ENCODE peak calls at places on chromosomes 2 and 18, in six cellular contexts. I is H9, Y is mesendoderm, M is IMR-90, Z is mesenchymal stem cell, J is H1. C is an unnamed sample.

GRCh38 chr18:47799376-47799775 is 131.1 kb downstream of the SMAD2 start:
- DNase-seq in J (no peak), Z (no peak), I (no peak), Y (peak; percentile 42), M (no peak), C (no peak)

GRCh38 chr2:28161466-28161865 is 231.2 kb upstream of the FOSL2 start:
- DNase-seq in Y (no peak), J (no peak), I (no peak), Z (no peak), M (no peak), C (no peak)

GRCh38 chr2:241550616-241551580 is 7.6 kb upstream of the BOK start:
- DNase-seq in M (no peak), J (no peak), Z (no peak), I (no peak), Y (no peak), C (no peak)

GRCh38 chr18:58411323-58411722 is 217.6 kb downstream of the ALPK2 start:
- DNase-seq in M (no peak), Z (no peak), Y (no peak), J (no peak), I (no peak), C (no peak)

GRCh38 chr18:23938901-23939341 is 75.6 kb upstream of the TTC39C start:
- DNase-seq in Y (peak; percentile 86), I (no peak), Z (no peak), M (no peak), J (no peak), C (no peak)

GRCh38 chr2:38554973-38555595 is 47.6 kb downstream of the HNRNPLL start:
- DNase-seq in Z (peak; percentile 44), J (no peak), Y (peak; percentile 66), M (peak; percentile 33), I (no peak), C (no peak)

GRCh38 chr18:9366126-9366714 is 31.6 kb downstream of the TWSG1 start:
- DNase-seq in I (peak; percentile 82), M (peak; percentile 40), Z (peak; percentile 47), J (peak; percentile 52), Y (peak; percentile 95), C (peak; percentile 4)

GRCh38 chr2:88070055-88070454 is 2.4 kb downstream of the SMYD1 start:
- DNase-seq in Z (no peak), I (no peak), M (no peak), J (no peak), Y (no peak), C (no peak)

GRCh38 chr2:121017411-121017810 is 267.6 kb downstream of the TFCP2L1 start:
- DNase-seq in J (no peak), Z (no peak), M (no peak), I (no peak), Y (no peak), C (no peak)

GRCh38 chr2:232235716-232236115 is 142.8 kb upstream of the ALPP start:
- DNase-seq in J (no peak), Y (peak; percentile 18), Z (peak; percentile 31), I (no peak), M (peak; percentile 12), C (peak; percentile 8)

GRCh38 chr2:120749506-120750431 is 14.1 kb downstream of the GLI2 start:
- DNase-seq in Z (peak; percentile 97), Y (peak; percentile 31), M (peak; percentile 58), J (peak; percentile 52), I (peak; percentile 32), C (no peak)

GRCh38 chr18:62784966-62785413 is 69.6 kb downstream of the PHLPP1 start:
- DNase-seq in I (no peak), Z (peak; percentile 88), M (peak; percentile 84), Y (peak; percentile 53), J (no peak), C (no peak)

GRCh38 chr2:209933499-209934458 is 68.7 kb upstream of the RPE start:
- DNase-seq in Y (no peak), M (peak; percentile 75), I (no peak), Z (no peak), J (no peak), C (no peak)

GRCh38 chr2:177143444-177143843 is 69.2 kb upstream of the HNRNPA3 start:
- DNase-seq in J (no peak), M (peak; percentile 66), Y (peak; percentile 66), I (no peak), Z (peak; percentile 85), C (no peak)

GRCh38 chr2:171957061-171957460 is 34.8 kb downstream of the HAT1 start:
- DNase-seq in J (no peak), Z (no peak), Y (peak; percentile 25), M (no peak), I (no peak), C (no peak)

GRCh38 chr18:28457784-28458183 is 280.9 kb upstream of the CDH2 start:
- DNase-seq in Y (no peak), J (no peak), M (no peak), I (no peak), Z (no peak), C (no peak)

DNA sequence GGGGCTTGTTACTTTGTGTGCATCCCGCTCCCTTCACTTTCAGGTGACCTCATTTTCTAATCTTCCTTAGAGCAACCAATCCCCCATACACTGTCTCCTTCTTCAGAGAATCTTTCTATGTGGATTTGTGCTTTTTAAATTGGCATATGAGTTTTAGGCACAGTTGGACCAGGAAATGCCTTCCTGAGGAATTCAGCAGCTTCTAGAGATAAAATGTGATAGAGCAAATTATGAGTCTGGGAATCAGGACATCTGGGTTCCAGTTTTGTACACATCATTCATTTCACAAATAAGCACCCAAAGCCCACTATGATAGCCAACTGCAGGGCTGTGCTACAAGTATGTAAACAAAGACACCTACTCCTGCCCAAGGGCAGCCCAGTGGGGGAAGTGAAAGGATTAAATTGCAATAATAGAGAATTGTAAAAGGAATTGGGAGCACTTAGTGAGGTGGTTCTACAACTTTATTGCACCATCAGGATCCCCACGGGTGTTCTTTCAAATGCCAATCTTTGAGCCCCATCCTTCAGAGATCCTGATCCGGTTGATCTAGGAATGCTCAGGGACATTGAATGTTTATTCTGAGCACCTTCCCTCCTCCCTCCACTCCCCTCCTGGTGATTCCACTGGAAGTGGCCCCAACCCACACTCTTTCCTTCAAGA is 11.3 kb upstream of the KCMF1 start:
- DNase-seq in J (peak; percentile 66), Y (peak; percentile 83), Z (no peak), M (peak; percentile 64), I (peak; percentile 88), C (no peak)
- H3K4me2 ChIP-seq in J (peak overlapping the region; percentile 48), Y (no peak overlapping the region), Z (no peak overlapping the region), M (peak overlapping the region; percentile 58), I (peak overlapping the region; percentile 52), C (no peak overlapping the region)

GRCh38 chr18:80120932-80121331 is 11.9 kb downstream of the ADNP2 start:
- DNase-seq in Z (no peak), Y (no peak), J (no peak), M (no peak), I (no peak), C (no peak)
- H3K23ac ChIP-seq in Z (no peak overlapping the region), Y (no peak overlapping the region), J (no peak overlapping the region), M (no peak overlapping the region), I (no peak overlapping the region), C (no peak overlapping the region)

GRCh38 chr2:6445156-6445555 is 420.6 kb downstream of the CMPK2 start:
- DNase-seq in I (no peak), M (no peak), Z (no peak), Y (no peak), J (no peak), C (no peak)

GRCh38 chr2:6444529-6444928 is 421.2 kb downstream of the CMPK2 start:
- DNase-seq in J (no peak), M (no peak), Z (no peak), I (no peak), Y (no peak), C (no peak)

GRCh38 chr2:6443424-6443823 is 422.3 kb downstream of the CMPK2 start:
- DNase-seq in Y (no peak), Z (no peak), I (no peak), J (no peak), M (peak; percentile 29), C (no peak)

GRCh38 chr2:6442252-6442651 is 423.5 kb downstream of the CMPK2 start:
- DNase-seq in Z (no peak), J (no peak), I (no peak), Y (no peak), M (peak; percentile 17), C (no peak)

DNA sequence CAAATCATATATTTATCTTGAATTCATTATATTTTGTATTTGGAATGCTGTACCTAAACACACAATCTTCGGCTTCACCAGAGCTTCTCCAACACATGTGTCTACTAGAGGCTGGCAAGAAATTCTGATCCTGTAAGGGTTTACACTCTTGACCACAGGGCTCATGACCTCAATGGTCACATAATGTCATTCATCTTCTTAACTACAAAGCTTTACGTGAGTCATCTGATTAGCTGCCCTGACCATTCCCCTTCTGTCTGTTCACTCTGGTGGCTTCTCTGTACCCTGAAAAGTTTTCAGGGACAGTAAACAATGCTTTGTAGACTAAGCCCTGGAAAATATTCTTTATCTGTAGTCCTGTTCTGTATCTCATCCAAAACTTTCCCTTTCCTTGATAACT is 423.9 kb downstream of the CMPK2 start:
- DNase-seq in I (no peak), J (no peak), Y (no peak), M (peak; percentile 23), Z (peak; percentile 1), C (no peak)
- H3K4me2 ChIP-seq in I (no peak overlapping the region), J (no peak overlapping the region), Y (no peak overlapping the region), M (no peak overlapping the region), Z (no peak overlapping the region), C (no peak overlapping the region)

GRCh38 chr2:229920011-229920781 is 1.6 kb downstream of the TRIP12 start:
- DNase-seq in Z (peak; percentile 43), M (no peak), Y (peak; percentile 32), I (no peak), J (no peak), C (no peak)
- H3K23ac ChIP-seq in Z (no peak overlapping the region), M (peak overlapping the region; percentile 52), Y (no peak overlapping the region), I (no peak overlapping the region), J (no peak overlapping the region), C (no peak overlapping the region)

GRCh38 chr2:189951791-189952535 is 110.6 kb downstream of the MSTN start:
- DNase-seq in J (no peak), Z (no peak), I (no peak), Y (no peak), M (no peak), C (no peak)
- H3K4me2 ChIP-seq in J (no peak overlapping the region), Z (no peak overlapping the region), I (no peak overlapping the region), Y (no peak overlapping the region), M (no peak overlapping the region), C (no peak overlapping the region)

GRCh38 chr2:44201648-44202047 is 33.0 kb downstream of the PPM1B start:
- DNase-seq in M (no peak), Y (no peak), J (no peak), Z (peak; percentile 6), I (no peak), C (no peak)
- H3K23ac ChIP-seq in M (no peak overlapping the region), Y (no peak overlapping the region), J (no peak overlapping the region), Z (no peak overlapping the region), I (no peak overlapping the region), C (no peak overlapping the region)

GRCh38 chr18:12645264-12645663 is 12.6 kb downstream of the SPIRE1 start:
- DNase-seq in I (no peak), Z (no peak), J (no peak), M (no peak), Y (no peak), C (no peak)
- H3K4me2 ChIP-seq in I (no peak overlapping the region), Z (no peak overlapping the region), J (peak overlapping the region; percentile 59), M (no peak overlapping the region), Y (no peak overlapping the region), C (no peak overlapping the region)

GRCh38 chr2:15251753-15252152 is 309.4 kb downstream of the NBAS start:
- DNase-seq in J (no peak), I (no peak), Z (no peak), Y (no peak), M (no peak), C (no peak)
- H3K23ac ChIP-seq in J (no peak overlapping the region), I (no peak overlapping the region), Z (no peak overlapping the region), Y (no peak overlapping the region), M (no peak overlapping the region), C (no peak overlapping the region)

C was measured in neuronal stem cell.